ENCODE peak calls at places on chromosomes 6 and 20, in four cellular contexts. I is H1, D is trophoblast cell, G is IMR-90. L is an unnamed sample.
A peak's percentile ranks its signal among the peaks of the same experiment; 100 is the strongest.

GRCh38 chr6:80338201-80338836 is 231.8 kb downstream of the BCKDHB start:
- DNase-seq in I (peak; percentile 94), D (peak; percentile 27), G (peak; percentile 54), L (peak; percentile 84)

GRCh38 chr6:170134077-170135040 is 156.5 kb downstream of the DLL1 start:
- DNase-seq in I (peak; percentile 33), D (peak; percentile 88), G (no peak), L (no peak)

GRCh38 chr6:169078399-169079145 is 175.1 kb downstream of the THBS2 start:
- DNase-seq in I (no peak), D (no peak), G (no peak), L (no peak)

GRCh38 chr6:108501559-108501958 is 59.2 kb upstream of the FOXO3 start:
- DNase-seq in I (no peak), D (no peak), G (peak; percentile 47), L (no peak)

GRCh38 chr6:84575264-84575663 is 189.1 kb downstream of the TBX18 start:
- DNase-seq in I (no peak), D (no peak), G (no peak), L (no peak)

GRCh38 chr6:25089442-25089841 is 153.7 kb upstream of the RIPOR2 start:
- DNase-seq in I (no peak), D (no peak), G (peak; percentile 11), L (no peak)

GRCh38 chr20:8721098-8721497 is 347.8 kb upstream of the PLCB4 start:
- DNase-seq in I (no peak), D (peak; percentile 21), G (peak; percentile 67), L (peak; percentile 41)

GRCh38 chr20:48722002-48722731 is 105.6 kb downstream of the PREX1 start:
- DNase-seq in I (no peak), D (peak; percentile 29), G (peak; percentile 32), L (no peak)

GRCh38 chr6:54719633-54720032 is 126.9 kb upstream of the FAM83B start:
- DNase-seq in I (no peak), D (no peak), G (no peak), L (no peak)

GRCh38 chr6:165900970-165901369 is 237.9 kb upstream of the PDE10A start:
- DNase-seq in I (no peak), D (no peak), G (no peak), L (no peak)

GRCh38 chr6:135170849-135171248 is 10.3 kb upstream of the MYB start:
- DNase-seq in I (no peak), D (peak; percentile 38), G (no peak), L (no peak)

GRCh38 chr20:58135441-58136170 is 92.8 kb downstream of the ANKRD60 start:
- DNase-seq in I (no peak), D (peak; percentile 56), G (no peak), L (peak; percentile 35)

GRCh38 chr20:19449051-19449450 is 236.6 kb downstream of the SLC24A3 start:
- DNase-seq in I (no peak), D (no peak), G (no peak), L (no peak)

GRCh38 chr6:4396032-4396431 is 260.7 kb upstream of the ECI2 start:
- DNase-seq in I (no peak), D (no peak), G (peak; percentile 35), L (no peak)

GRCh38 chr6:135358251-135358821 is 139.2 kb downstream of the AHI1 start:
- DNase-seq in I (no peak), D (no peak), G (peak; percentile 97), L (no peak)

GRCh38 chr6:137423444-137424168 is 70.6 kb downstream of the OLIG3 start:
- DNase-seq in I (peak; percentile 64), D (no peak), G (no peak), L (peak; percentile 91)

GRCh38 chr6:142255785-142256184 is 46.0 kb upstream of the ADGRG6 start:
- DNase-seq in I (no peak), D (no peak), G (no peak), L (no peak)

GRCh38 chr6:157715766-157716171 is 107.3 kb upstream of the SNX9 start:
- DNase-seq in I (no peak), D (peak; percentile 82), G (peak; percentile 95), L (no peak)

GRCh38 chr6:117739869-117740268 is 64.6 kb downstream of the NUS1 start:
- DNase-seq in I (peak; percentile 44), D (no peak), G (no peak), L (peak; percentile 29)

GRCh38 chr6:37170273-37171140 is 555 bp downstream of the PIM1 start:
- DNase-seq in I (peak; percentile 75), D (peak; percentile 80), G (peak; percentile 28), L (peak; percentile 60)

GRCh38 chr20:37567671-37568588 is 40.3 kb upstream of the BLCAP start:
- DNase-seq in I (peak; percentile 57), D (no peak), G (no peak), L (no peak)

GRCh38 chr6:55916188-55916587 is 40.8 kb upstream of the BMP5 start:
- DNase-seq in I (no peak), D (no peak), G (peak; percentile 69), L (no peak)

GRCh38 chr6:9292975-9293374 is 857.6 kb upstream of the SLC35B3 start:
- DNase-seq in I (no peak), D (no peak), G (peak; percentile 16), L (no peak)

GRCh38 chr20:23445596-23446217 is 6.2 kb downstream of the CSTL1 start:
- DNase-seq in I (no peak), D (peak; percentile 93), G (peak; percentile 83), L (no peak)

GRCh38 chr6:151284012-151284411 is 44.2 kb downstream of the AKAP12 start:
- DNase-seq in I (no peak), D (peak; percentile 62), G (no peak), L (no peak)

GRCh38 chr6:9225441-9225871 is 790.1 kb upstream of the SLC35B3 start:
- DNase-seq in I (no peak), D (peak; percentile 12), G (peak; percentile 25), L (no peak)

GRCh38 chr6:2714359-2714895 is 36.3 kb downstream of the MYLK4 start:
- DNase-seq in I (no peak), D (no peak), G (peak; percentile 97), L (no peak)

GRCh38 chr20:37624963-37625362 is 68.9 kb upstream of the CTNNBL1 start:
- DNase-seq in I (no peak), D (no peak), G (no peak), L (no peak)

GRCh38 chr6:28643017-28643740 is 117.5 kb downstream of the GPX5 start:
- DNase-seq in I (peak; percentile 83), D (peak; percentile 19), G (peak; percentile 78), L (peak; percentile 73)

GRCh38 chr6:134381926-134382325 is 64.0 kb upstream of the SGK1 start:
- DNase-seq in I (no peak), D (no peak), G (no peak), L (no peak)

GRCh38 chr20:2729251-2729713 is 36.7 kb downstream of the EBF4 start:
- DNase-seq in I (no peak), D (no peak), G (no peak), L (no peak)

GRCh38 chr20:51578145-51578459 is 35.6 kb upstream of the NFATC2 start:
- DNase-seq in I (no peak), D (no peak), G (no peak), L (no peak)

DNA sequence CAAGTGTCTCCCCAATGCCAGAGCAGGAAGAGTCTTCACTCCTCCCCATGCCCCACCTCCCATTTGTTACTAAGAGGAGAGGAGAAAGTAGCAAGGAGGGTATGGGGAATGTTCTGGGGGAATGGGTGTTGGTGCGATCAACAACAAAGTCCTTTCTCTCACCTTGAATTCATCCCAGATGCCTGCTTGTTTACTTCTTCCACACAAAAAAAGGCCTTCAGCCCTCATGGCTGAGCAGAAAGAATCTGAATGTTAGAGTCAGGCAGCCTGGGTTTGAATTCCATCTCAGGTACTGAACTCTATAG is 9.9 kb downstream of the MOG start:
- DNase-seq in I (no peak), D (no peak), G (no peak), L (peak; percentile 45)
- H3K9ac ChIP-seq in I (peak overlapping the region; percentile 32), D (no peak overlapping the region), G (no peak overlapping the region), L (no peak overlapping the region)

GRCh38 chr20:41204304-41205265 is 67.2 kb downstream of the PLCG1 start:
- DNase-seq in I (no peak), D (peak; percentile 7), G (no peak), L (no peak)
- H3K14ac ChIP-seq in I (no peak overlapping the region), D (no peak overlapping the region), G (no peak overlapping the region), L (no peak overlapping the region)

DNA sequence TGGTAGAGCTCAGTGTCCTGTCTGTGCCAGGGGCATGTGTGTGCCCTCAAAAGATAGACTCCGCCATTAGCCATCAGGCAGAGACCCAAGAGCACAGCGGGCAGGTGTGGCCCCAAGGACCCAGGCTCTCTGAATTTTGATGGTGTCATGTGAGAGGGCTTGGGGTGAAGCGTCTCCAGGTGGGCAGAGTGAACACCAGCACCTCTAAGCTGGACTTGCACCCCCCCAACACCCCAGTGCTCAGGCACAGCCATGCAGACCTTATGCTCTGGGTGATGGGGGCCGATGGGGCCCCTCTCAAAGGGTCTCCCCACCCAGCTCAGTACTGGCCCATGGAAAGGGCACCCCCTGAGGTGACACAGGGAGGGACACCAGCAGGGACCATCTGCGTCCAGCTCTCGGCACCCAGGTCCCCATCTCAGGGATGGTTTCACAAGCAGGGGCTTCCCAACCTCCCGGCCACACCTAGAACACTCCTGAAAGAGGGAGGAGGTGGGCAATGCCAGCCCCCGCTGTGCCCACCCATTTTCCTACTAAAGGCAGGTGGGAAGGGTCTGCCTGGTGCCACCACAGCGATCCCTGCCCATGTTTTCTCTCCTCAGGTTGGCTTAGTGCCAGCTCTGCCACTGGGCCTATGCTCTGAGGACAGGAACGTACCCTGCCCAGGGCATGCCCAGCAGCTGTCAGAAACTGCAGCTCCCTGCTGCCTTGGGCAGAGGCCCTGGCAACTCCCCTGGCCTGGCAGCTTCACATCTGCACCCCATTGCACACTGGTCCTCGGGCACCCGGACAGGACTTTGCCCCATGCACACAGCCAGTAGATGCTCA is 3.5 kb downstream of the CST7 start:
- DNase-seq in I (peak; percentile 41), D (no peak), G (no peak), L (peak; percentile 21)
- H3K9ac ChIP-seq in I (no peak overlapping the region), D (no peak overlapping the region), G (no peak overlapping the region), L (no peak overlapping the region)

DNA sequence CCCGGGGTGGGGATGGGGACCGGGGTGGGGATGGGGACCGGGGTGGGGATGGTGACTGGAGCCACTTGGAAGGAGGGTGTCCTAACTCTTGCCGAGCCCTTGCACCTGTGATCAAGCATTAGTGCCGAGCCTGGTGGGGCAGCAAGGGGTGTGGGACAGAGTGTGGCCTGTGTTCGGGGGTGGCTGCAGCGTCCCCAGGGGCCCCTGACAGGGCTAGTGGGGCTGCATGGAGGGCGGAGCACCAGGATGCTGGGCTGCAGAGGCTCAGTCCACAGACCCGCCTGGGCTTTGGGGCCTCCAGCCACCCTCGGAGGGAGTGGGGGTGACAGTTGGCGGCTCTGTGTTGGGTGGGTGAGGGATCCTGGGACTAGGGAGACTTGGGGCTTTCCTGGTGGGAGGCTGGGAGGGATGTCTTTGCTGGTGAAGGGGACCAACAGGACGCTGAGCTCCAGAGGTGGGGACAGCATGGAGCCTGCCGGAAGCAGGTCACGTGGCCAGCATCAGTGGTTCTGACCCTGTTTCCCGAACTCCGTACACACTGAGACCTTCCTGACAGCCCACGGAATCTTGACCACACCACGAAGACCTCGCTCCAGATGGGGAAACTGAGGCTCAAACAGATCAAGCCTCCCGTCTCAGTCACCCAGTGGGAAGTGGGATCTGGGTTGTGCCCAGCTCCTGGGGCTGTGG is 4.6 kb downstream of the RBBP8NL start:
- DNase-seq in I (no peak), D (no peak), G (no peak), L (no peak)
- H3K14ac ChIP-seq in I (no peak overlapping the region), D (no peak overlapping the region), G (no peak overlapping the region), L (peak overlapping the region; percentile 12)

GRCh38 chr6:6654599-6655575 is 66.4 kb downstream of the LY86 start:
- DNase-seq in I (no peak), D (no peak), G (no peak), L (no peak)
- H3K9ac ChIP-seq in I (no peak overlapping the region), D (no peak overlapping the region), G (no peak overlapping the region), L (no peak overlapping the region)

GRCh38 chr20:62696431-62696957 is 12.1 kb upstream of the NTSR1 start:
- DNase-seq in I (no peak), D (no peak), G (no peak), L (no peak)
- H3K14ac ChIP-seq in I (no peak overlapping the region), D (no peak overlapping the region), G (no peak overlapping the region), L (no peak overlapping the region)

L was measured in H9.